ENCODE peak calls at places on chromosomes 6 and 20, in seven cellular contexts. C is IMR-90, P is neuronal stem cell, Y is mesendoderm, H is H9, E is H1, F is trophoblast cell. M is an unnamed sample.
A peak's percentile ranks its signal among the peaks of the same experiment; 100 is the strongest.

GRCh38 chr6:163438940-163439335 is 24.4 kb downstream of the QKI start:
- DNase-seq in C (no peak), P (no peak), Y (no peak), H (no peak), E (no peak), F (no peak), M (peak; percentile 33)

GRCh38 chr6:130293800-130294199 is 71.0 kb upstream of the SAMD3 start:
- DNase-seq in C (peak; percentile 77), P (peak; percentile 31), Y (peak; percentile 88), H (peak; percentile 72), E (no peak), F (peak; percentile 56), M (peak; percentile 66)

GRCh38 chr20:54067606-54068174 is 2.7 kb downstream of the BCAS1 start:
- DNase-seq in C (no peak), P (no peak), Y (peak; percentile 87), H (peak; percentile 43), E (no peak), F (peak; percentile 21), M (no peak)

GRCh38 chr6:74598473-74599393 is 607.1 kb downstream of the COL12A1 start:
- DNase-seq in C (peak; percentile 50), P (no peak), Y (no peak), H (no peak), E (no peak), F (no peak), M (no peak)

GRCh38 chr6:23329091-23329490 is 759.7 kb downstream of the HDGFL1 start:
- DNase-seq in C (no peak), P (no peak), Y (no peak), H (no peak), E (no peak), F (no peak), M (no peak)

GRCh38 chr6:161422710-161423109 is 148.8 kb upstream of the AGPAT4 start:
- DNase-seq in C (peak; percentile 42), P (no peak), Y (no peak), H (no peak), E (no peak), F (no peak), M (no peak)

GRCh38 chr6:65110031-65110430 is 597.0 kb downstream of the EYS start:
- DNase-seq in C (no peak), P (no peak), Y (no peak), H (no peak), E (no peak), F (no peak), M (peak; percentile 34)

GRCh38 chr6:91994787-91995186 is 1407.9 kb upstream of the MAP3K7 start:
- DNase-seq in C (no peak), P (no peak), Y (no peak), H (no peak), E (no peak), F (no peak), M (no peak)

GRCh38 chr6:19713411-19713810 is 123.8 kb upstream of the ID4 start:
- DNase-seq in C (peak; percentile 15), P (no peak), Y (no peak), H (no peak), E (no peak), F (no peak), M (no peak)

GRCh38 chr6:26295691-26296555 is 69.1 kb upstream of the BTN3A2 start:
- DNase-seq in C (peak; percentile 92), P (no peak), Y (no peak), H (no peak), E (no peak), F (peak; percentile 85), M (peak; percentile 90)
- H2BK120ac ChIP-seq in C (peak overlapping the region; percentile 11), P (no peak overlapping the region), Y (no peak overlapping the region), H (no peak overlapping the region), E (no peak overlapping the region), F (no peak overlapping the region), M (peak overlapping the region; percentile 27)

GRCh38 chr6:168956884-168957730 is 296.5 kb downstream of the THBS2 start:
- DNase-seq in C (peak; percentile 80), P (peak; percentile 50), Y (peak; percentile 84), H (peak; percentile 70), E (peak; percentile 67), F (peak; percentile 83), M (peak; percentile 44)
- H2BK120ac ChIP-seq in C (peak overlapping the region; percentile 64), P (no peak overlapping the region), Y (no peak overlapping the region), H (no peak overlapping the region), E (no peak overlapping the region), F (peak overlapping the region; percentile 60), M (no peak overlapping the region)

GRCh38 chr20:38583306-38583705 is 2.3 kb downstream of the ADIG start:
- DNase-seq in C (no peak), P (no peak), Y (no peak), H (no peak), E (no peak), F (no peak), M (no peak)

GRCh38 chr20:38588303-38588702 is 7.3 kb downstream of the ADIG start:
- DNase-seq in C (no peak), P (no peak), Y (no peak), H (no peak), E (no peak), F (no peak), M (no peak)

GRCh38 chr20:38589351-38589750 is 8.4 kb downstream of the ADIG start:
- DNase-seq in C (no peak), P (no peak), Y (no peak), H (no peak), E (no peak), F (no peak), M (no peak)

GRCh38 chr20:38585404-38586180 is 4.6 kb downstream of the ADIG start:
- DNase-seq in C (no peak), P (no peak), Y (no peak), H (no peak), E (no peak), F (no peak), M (no peak)

DNA sequence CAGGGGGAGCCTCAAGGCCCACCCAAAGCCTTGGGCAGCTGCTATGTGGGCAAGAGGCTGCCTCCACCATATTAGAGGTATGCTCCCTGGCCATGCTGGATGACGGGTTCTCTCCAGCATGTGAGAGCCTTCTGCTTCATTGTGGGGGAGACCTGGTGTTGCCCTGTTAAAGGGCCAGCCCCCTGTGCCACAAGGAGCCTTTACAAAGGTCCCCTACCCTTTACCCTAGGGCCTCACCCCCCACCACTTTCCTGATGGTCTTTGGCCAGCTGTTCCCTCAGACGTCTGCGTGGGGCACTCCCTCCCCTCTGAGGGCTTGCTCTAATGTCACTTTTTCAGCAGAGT is 5.2 kb downstream of the ADIG start:
- DNase-seq in C (no peak), P (no peak), Y (no peak), H (no peak), E (no peak), F (no peak), M (no peak)
- H2BK120ac ChIP-seq in C (no peak overlapping the region), P (no peak overlapping the region), Y (no peak overlapping the region), H (no peak overlapping the region), E (no peak overlapping the region), F (no peak overlapping the region), M (no peak overlapping the region)

DNA sequence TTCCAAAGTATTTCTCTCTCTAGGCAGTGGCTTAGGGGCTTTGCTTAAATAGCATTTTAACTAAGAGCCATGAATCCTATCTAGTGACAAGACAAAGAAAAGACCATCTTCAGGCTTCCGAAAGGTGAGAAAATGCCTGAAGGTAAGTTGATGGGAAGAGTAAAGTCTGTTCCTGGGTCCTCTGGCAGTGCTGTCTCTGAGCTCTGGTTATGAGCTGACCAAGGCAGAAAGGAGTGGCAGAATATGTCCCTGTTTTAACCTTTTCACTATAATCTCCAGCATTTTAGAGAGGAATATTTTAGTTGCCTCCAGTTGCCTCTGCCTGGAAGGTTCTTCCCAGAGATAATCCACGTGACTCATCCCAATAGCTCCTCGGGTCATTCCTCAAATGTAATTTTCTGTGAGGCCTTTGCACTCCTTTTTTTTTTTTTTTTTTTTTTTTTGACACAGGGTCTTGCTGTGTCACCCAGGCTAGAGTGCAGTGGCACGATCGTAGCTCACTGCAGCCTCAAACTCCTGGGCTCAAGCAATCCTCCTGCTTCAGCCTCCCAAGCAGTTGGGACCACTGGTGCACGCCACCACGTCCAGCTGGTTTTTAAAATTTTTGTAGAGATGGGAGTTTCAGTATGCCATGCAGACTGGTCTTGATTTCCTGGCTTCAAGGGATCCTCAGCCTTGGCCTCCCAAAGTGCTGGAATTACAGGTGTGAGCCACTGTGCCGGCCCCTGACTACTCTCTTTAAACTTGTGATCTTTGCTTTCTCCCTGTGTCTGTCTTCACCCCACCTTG is 3.7 kb upstream of the ARMH2 start:
- DNase-seq in C (peak; percentile 48), P (no peak), Y (peak; percentile 49), H (no peak), E (no peak), F (peak; percentile 5), M (peak; percentile 58)
- H2BK120ac ChIP-seq in C (no peak overlapping the region), P (no peak overlapping the region), Y (no peak overlapping the region), H (no peak overlapping the region), E (no peak overlapping the region), F (peak overlapping the region; percentile 60), M (no peak overlapping the region)

DNA sequence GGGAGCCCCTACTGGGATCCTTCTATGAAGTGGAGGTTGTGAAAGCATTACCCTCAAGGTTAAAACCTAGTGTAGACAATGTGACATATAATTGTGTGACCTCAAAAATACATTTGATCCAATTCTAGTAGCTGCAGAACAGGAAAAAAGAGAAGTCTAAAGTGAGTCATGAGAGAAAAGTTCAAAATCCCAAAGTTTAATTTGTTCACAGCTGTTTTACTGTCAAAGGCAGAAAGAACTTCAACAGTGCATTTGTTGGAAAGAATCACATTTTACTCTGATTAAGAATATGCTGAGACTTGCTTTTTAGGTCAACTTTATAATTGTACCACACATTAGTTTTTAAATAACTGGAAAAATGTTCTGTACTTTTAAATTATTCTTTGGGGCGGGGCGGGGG is 1027.4 kb upstream of the FLRT3 start:
- DNase-seq in C (no peak), P (no peak), Y (no peak), H (no peak), E (no peak), F (no peak), M (no peak)
- H2BK120ac ChIP-seq in C (no peak overlapping the region), P (no peak overlapping the region), Y (no peak overlapping the region), H (no peak overlapping the region), E (no peak overlapping the region), F (no peak overlapping the region), M (no peak overlapping the region)

DNA sequence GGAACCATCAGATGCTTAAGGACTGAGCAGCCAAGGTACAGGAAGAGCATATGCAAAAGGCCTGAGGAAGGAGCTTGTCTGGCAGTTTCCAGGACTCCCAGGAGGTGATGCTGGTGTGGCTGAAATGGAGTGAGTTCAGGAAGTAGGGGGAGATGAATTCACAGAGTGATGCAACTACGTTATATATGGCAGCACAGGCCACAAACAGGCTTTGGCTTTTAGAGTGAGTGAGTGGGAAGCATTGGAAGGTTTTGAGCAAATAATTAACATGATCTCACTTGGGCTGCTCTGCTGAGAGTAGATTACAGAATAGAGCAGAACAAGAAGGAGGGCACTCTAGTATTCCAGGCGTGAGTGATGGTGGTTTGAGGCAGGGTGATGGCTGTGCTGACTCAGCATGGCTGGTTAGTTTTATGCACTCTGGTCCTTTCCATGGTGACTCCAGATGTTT is 6.5 kb downstream of the BTN2A2 start:
- DNase-seq in C (no peak), P (no peak), Y (peak; percentile 75), H (no peak), E (no peak), F (no peak), M (no peak)
- H2BK120ac ChIP-seq in C (peak overlapping the region; percentile 28), P (no peak overlapping the region), Y (no peak overlapping the region), H (no peak overlapping the region), E (no peak overlapping the region), F (no peak overlapping the region), M (no peak overlapping the region)

DNA sequence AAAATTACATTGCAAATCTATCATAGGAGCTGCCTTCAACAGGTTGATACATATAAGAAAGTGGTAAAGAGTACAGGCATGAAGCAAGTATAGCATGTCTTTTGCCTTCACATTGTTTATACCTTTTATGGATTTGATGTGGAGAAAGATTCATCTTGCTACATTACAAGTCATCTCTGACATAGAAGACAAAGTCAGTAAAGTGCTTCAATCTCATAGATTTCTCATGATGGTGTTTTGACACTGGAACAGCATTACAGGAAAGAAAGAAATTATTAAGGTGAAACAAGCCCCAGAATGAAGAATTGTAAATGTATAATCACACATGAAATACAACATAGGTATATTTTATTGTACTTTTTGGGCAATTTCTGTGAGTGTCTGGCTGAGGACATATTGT is 580.7 kb upstream of the MMS22L start:
- DNase-seq in C (no peak), P (no peak), Y (no peak), H (no peak), E (no peak), F (no peak), M (no peak)
- H2BK120ac ChIP-seq in C (no peak overlapping the region), P (no peak overlapping the region), Y (no peak overlapping the region), H (no peak overlapping the region), E (no peak overlapping the region), F (no peak overlapping the region), M (no peak overlapping the region)